ENCODE peak calls at places on chromosome 9, in seven cellular contexts. X is CD4-positive, alpha-beta T cell; M is WTC11; Z is cardiac muscle cell; J is adrenal gland; Y is Calu3; G is AG09319. R is an unnamed sample.

GRCh38 chr9:105282870-105283621 is 38.6 kb downstream of the SLC44A1 start:
- DNase-seq in X (no peak), Y (no peak), M (no peak), J (no peak), Z (no peak), G (no peak), R (no peak)

GRCh38 chr9:121278535-121279169 is 10.7 kb downstream of the GSN start:
- DNase-seq in M (peak; percentile 43), X (peak; percentile 18), Z (peak; percentile 54), J (peak; percentile 67), G (peak; percentile 98), Y (peak; percentile 52), R (no peak)

GRCh38 chr9:135951889-135952663 is 9.1 kb downstream of the UBAC1 start:
- DNase-seq in G (no peak), Z (peak; percentile 20), Y (no peak), X (no peak), M (no peak), J (no peak), R (no peak)

GRCh38 chr9:15572200-15572599 is 19.4 kb downstream of the CCDC171 start:
- DNase-seq in G (no peak), J (no peak), Z (no peak), Y (no peak), M (no peak), X (no peak), R (no peak)

GRCh38 chr9:14788846-14789245 is 66.3 kb upstream of the CER1 start:
- DNase-seq in X (no peak), G (no peak), J (no peak), M (no peak), Z (no peak), Y (no peak), R (no peak)

GRCh38 chr9:88745281-88746001 is 210.5 kb downstream of the NXNL2 start:
- DNase-seq in X (no peak), M (no peak), Y (no peak), Z (peak; percentile 63), J (no peak), G (peak; percentile 92), R (no peak)

GRCh38 chr9:7549261-7549660 is 250.3 kb downstream of the DMAC1 start:
- DNase-seq in X (no peak), M (peak; percentile 49), J (no peak), G (no peak), Y (no peak), Z (peak; percentile 72), R (no peak)

GRCh38 chr9:37097294-37097693 is 23.1 kb upstream of the ZCCHC7 start:
- DNase-seq in J (no peak), Z (no peak), M (no peak), G (no peak), X (no peak), Y (no peak), R (no peak)

GRCh38 chr9:133708770-133709611 is 29.2 kb downstream of the SARDH start:
- DNase-seq in X (peak; percentile 70), M (peak; percentile 29), Y (no peak), G (no peak), J (no peak), Z (peak; percentile 39), R (no peak)

GRCh38 chr9:10705383-10705782 is 92.6 kb upstream of the PTPRD start:
- DNase-seq in Z (no peak), M (no peak), J (no peak), X (no peak), Y (no peak), G (no peak), R (no peak)

GRCh38 chr9:77589046-77589795 is 58.9 kb downstream of the GNA14 start:
- DNase-seq in G (no peak), Z (no peak), J (no peak), M (no peak), Y (peak; percentile 56), X (no peak), R (no peak)

DNA sequence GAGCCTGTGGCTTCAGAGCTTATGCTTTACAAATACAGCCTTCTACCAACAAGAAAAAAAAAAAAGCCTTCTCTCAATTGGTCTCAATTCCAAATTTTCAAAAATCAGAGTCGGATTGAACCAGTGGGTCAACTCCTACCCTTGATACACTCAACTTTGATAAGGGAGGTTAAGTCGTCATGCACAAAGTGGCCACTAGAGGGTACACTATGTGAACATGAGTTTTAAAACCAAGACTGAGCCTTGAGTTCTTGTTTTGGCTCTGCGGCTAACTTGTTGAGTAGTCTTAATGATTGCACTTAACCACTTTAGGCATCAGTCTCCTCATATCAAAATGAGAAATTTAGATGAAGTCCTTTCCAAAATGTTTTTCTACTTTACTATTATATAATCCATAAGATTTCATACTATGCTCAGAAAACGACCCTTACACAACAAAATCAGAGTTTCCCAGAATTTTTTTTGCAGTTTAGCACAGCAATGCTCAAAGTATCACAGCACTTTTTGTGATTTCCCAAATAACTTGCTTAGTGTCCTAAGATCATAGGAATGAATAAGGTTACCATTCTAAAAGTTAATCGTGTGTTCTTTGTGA is 92.9 kb upstream of the MTAP start:
- DNase-seq in J (peak; percentile 29), X (peak; percentile 52), G (no peak), M (peak; percentile 75), Y (peak; percentile 70), Z (peak; percentile 66), R (peak; percentile 23)
- TF ChIP-seq CTCF in J (peak; percentile 68), X (peak; percentile 95), G (peak; percentile 67), M (peak; percentile 77), Y (peak; percentile 48), Z (peak; percentile 74), R (peak; percentile 71)

GRCh38 chr9:38136386-38136785 is 67.4 kb upstream of the SHB start:
- DNase-seq in J (no peak), M (no peak), Z (no peak), Y (no peak), X (no peak), G (no peak), R (no peak)

GRCh38 chr9:38131729-38132128 is 62.7 kb upstream of the SHB start:
- DNase-seq in J (no peak), Y (no peak), G (no peak), Z (no peak), X (no peak), M (no peak), R (no peak)

GRCh38 chr9:38132956-38133355 is 63.9 kb upstream of the SHB start:
- DNase-seq in M (no peak), G (no peak), X (no peak), J (no peak), Y (no peak), Z (no peak), R (no peak)

GRCh38 chr9:38134578-38134977 is 65.6 kb upstream of the SHB start:
- DNase-seq in M (no peak), G (no peak), Z (no peak), X (no peak), J (no peak), Y (no peak), R (no peak)

DNA sequence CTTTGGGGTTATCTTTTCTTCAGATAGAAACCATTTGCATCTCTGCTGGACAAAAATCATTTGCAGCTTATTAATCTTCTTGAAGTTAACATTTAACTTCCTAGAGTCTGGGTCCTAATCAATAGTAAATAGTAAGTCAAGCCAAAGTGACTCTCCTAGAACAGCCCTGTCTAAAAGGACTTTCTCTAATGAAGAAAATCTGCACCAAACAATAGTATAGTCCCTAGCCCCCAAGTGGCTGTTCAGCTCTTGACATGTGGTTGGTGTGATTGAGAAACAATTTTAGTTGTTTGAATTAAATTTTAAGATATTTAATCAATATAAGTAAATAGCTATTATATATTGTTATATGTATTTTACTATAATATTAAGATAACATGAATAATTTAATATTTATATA is 64.6 kb upstream of the SHB start:
- DNase-seq in X (no peak), Y (no peak), J (no peak), G (no peak), M (no peak), Z (no peak), R (no peak)
- TF ChIP-seq CTCF in X (no peak), Y (no peak), J (no peak), G (no peak), M (no peak), Z (no peak), R (peak; percentile 22)

DNA sequence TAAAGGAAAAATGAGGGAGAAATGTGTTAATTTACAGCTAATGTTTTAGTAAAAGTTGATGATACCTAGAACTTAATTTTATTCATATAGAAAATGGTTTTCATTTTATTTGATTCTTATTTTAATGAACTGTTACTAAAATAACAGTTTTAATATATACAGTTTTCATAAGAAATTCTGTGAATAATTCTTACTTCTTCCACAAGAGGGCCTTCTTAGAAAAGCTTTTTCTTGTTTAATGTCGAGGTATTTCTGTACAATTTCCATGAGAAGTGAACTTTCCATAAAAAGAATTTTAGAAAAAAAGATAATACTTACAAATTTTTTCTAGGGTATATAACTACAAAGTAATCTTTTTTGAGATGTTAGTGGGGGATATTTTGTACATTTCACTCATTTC is 73.9 kb downstream of the KLF9 start:
- DNase-seq in J (no peak), M (no peak), Z (peak; percentile 34), Y (no peak), X (no peak), G (no peak), R (no peak)
- TF ChIP-seq CTCF in J (peak; percentile 76), M (no peak), Z (peak; percentile 50), Y (no peak), X (peak; percentile 66), G (peak; percentile 35), R (peak; percentile 65)

GRCh38 chr9:99819484-99820329 is 2.0 kb upstream of the NR4A3 start:
- DNase-seq in J (peak; percentile 94), Z (peak; percentile 97), M (peak; percentile 91), Y (peak; percentile 89), X (peak; percentile 91), G (peak; percentile 89), R (peak; percentile 90)
- TF ChIP-seq CTCF in J (peak; percentile 4), Z (peak; percentile 20), M (no peak), Y (no peak), X (no peak), G (peak; percentile 30), R (no peak)

R was measured in progenitor cell of endocrine pancreas.